ENCODE peak calls at places on chromosomes 13 and 19, in six cellular contexts. I is neural progenitor cell, M is HCT116, R is GM23338, L is PC-3, E is hepatocyte. C is an unnamed sample.

GRCh38 chr13:25300861-25301346 is 521 bp upstream of the NUP58 start:
- DNase-seq in M (no peak), E (no peak), R (peak; percentile 48), L (no peak), I (peak; percentile 5), C (no peak)

GRCh38 chr13:24146961-24147569 is 13.5 kb upstream of the SPATA13 start:
- DNase-seq in M (no peak), I (no peak), E (no peak), R (no peak), L (no peak), C (no peak)

GRCh38 chr13:109211616-109212015 is 574.8 kb downstream of the IRS2 start:
- DNase-seq in L (peak; percentile 85), E (no peak), M (peak; percentile 87), I (peak; percentile 23), R (no peak), C (no peak)

GRCh38 chr19:38564981-38565685 is 52.6 kb downstream of the MAP4K1 start:
- DNase-seq in E (peak; percentile 38), M (no peak), I (peak; percentile 41), R (peak; percentile 67), L (no peak), C (no peak)

GRCh38 chr13:22161871-22162270 is 491.0 kb downstream of the FGF9 start:
- DNase-seq in I (no peak), R (no peak), L (no peak), E (no peak), M (no peak), C (peak; percentile 42)

GRCh38 chr13:112450118-112450517 is 74.0 kb downstream of the SPACA7 start:
- DNase-seq in M (no peak), E (no peak), I (no peak), R (no peak), L (no peak), C (no peak)

GRCh38 chr13:22740264-22740663 is 440.5 kb upstream of the SGCG start:
- DNase-seq in R (peak; percentile 70), I (peak; percentile 49), M (no peak), E (no peak), L (peak; percentile 3), C (no peak)

GRCh38 chr13:113907637-113908617 is 44.1 kb upstream of the GAS6 start:
- DNase-seq in M (no peak), R (no peak), L (no peak), E (peak; percentile 39), I (no peak), C (peak; percentile 52)

GRCh38 chr13:72963762-72964161 is 95.0 kb upstream of the KLF5 start:
- DNase-seq in R (no peak), M (no peak), E (no peak), L (no peak), I (no peak), C (no peak)

GRCh38 chr13:62014299-62014698 is 598.6 kb upstream of the PCDH20 start:
- DNase-seq in M (peak; percentile 24), I (no peak), R (peak; percentile 38), L (peak; percentile 54), E (peak; percentile 6), C (no peak)

GRCh38 chr19:49210901-49211451 is 53.4 kb downstream of the TRPM4 start:
- DNase-seq in R (peak; percentile 62), E (no peak), I (peak; percentile 52), L (no peak), M (no peak), C (no peak)

GRCh38 chr13:67076378-67076777 is 153.8 kb downstream of the PCDH9 start:
- DNase-seq in M (no peak), E (no peak), R (no peak), I (no peak), L (no peak), C (no peak)

GRCh38 chr19:36265064-36265463 is 50.2 kb downstream of the ZNF146 start:
- DNase-seq in L (no peak), M (no peak), I (no peak), R (no peak), E (no peak), C (no peak)

GRCh38 chr19:42248270-42249148 is 6.1 kb upstream of the GSK3A start:
- DNase-seq in I (no peak), M (no peak), R (no peak), L (no peak), E (no peak), C (no peak)

GRCh38 chr13:51804295-51805172 is 571 bp upstream of the DHRS12 start:
- DNase-seq in L (no peak), R (no peak), M (no peak), E (peak; percentile 32), I (no peak), C (no peak)

GRCh38 chr19:52336976-52337375 is 933 bp downstream of the ZNF610 start:
- DNase-seq in M (no peak), R (peak; percentile 30), I (peak; percentile 26), L (no peak), E (peak; percentile 26), C (no peak)

GRCh38 chr19:4972509-4973230 is 3.8 kb downstream of the KDM4B start:
- DNase-seq in L (peak; percentile 91), I (no peak), M (peak; percentile 40), E (no peak), R (no peak), C (no peak)

GRCh38 chr19:46124638-46125115 is at the start of gene IGFL3:
- DNase-seq in M (no peak), R (no peak), L (no peak), I (no peak), E (no peak), C (no peak)

GRCh38 chr19:44792286-44792685 is 14.6 kb downstream of the CBLC start:
- DNase-seq in I (no peak), L (no peak), M (no peak), E (no peak), R (no peak), C (no peak)
- TF ChIP-seq EZH2phosphoT487 in I (no peak), L (no peak), M (no peak), E (no peak), R (no peak), C (no peak)

GRCh38 chr13:48429886-48430285 is 17.0 kb upstream of the LPAR6 start:
- DNase-seq in E (no peak), L (no peak), I (no peak), R (no peak), M (no peak), C (peak; percentile 42)
- TF ChIP-seq EZH2 in E (no peak), L (no peak), I (no peak), R (no peak), M (no peak), C (no peak)

GRCh38 chr13:90534617-90535340 is 812.7 kb upstream of the MIR17HG start:
- DNase-seq in L (no peak), R (no peak), I (no peak), M (no peak), E (no peak), C (no peak)
- H3K4me2 ChIP-seq in L (no peak overlapping the region), R (no peak overlapping the region), I (no peak overlapping the region), M (no peak overlapping the region), E (no peak overlapping the region), C (no peak overlapping the region)

GRCh38 chr19:18776288-18776594 is 14.9 kb downstream of the COMP start:
- DNase-seq in R (no peak), I (no peak), E (no peak), M (no peak), L (peak; percentile 55), C (no peak)
- TF ChIP-seq EZH2phosphoT487 in R (no peak), I (no peak), E (no peak), M (no peak), L (no peak), C (no peak)

C was measured in MM.1S.